ENCODE peak calls at places on chromosome 2, in four cellular contexts. One of them, this sample, is unnamed.
A peak's percentile ranks its signal among the peaks of the same experiment; 100 is the strongest.

GRCh38 chr2:112268547-112268946 is 6.8 kb upstream of the ZC3H6 start:
- DNase-seq in left cardiac atrium: no peak
- DNase-seq in epithelial cell of esophagus: no peak
- DNase-seq in NCI-H1105: no peak
- DNase-seq in this sample: no peak

GRCh38 chr2:9753276-9753600 is 90.0 kb upstream of the TAF1B start:
- DNase-seq in NCI-H1105: no peak
- DNase-seq in epithelial cell of esophagus: peak; percentile 99
- DNase-seq in left cardiac atrium: peak; percentile 76
- DNase-seq in this sample: no peak

GRCh38 chr2:45067859-45068642 is 58.8 kb upstream of the SIX2 start:
- DNase-seq in left cardiac atrium: no peak
- DNase-seq in NCI-H1105: no peak
- DNase-seq in epithelial cell of esophagus: no peak
- DNase-seq in this sample: no peak

GRCh38 chr2:6356127-6356761 is 509.5 kb downstream of the CMPK2 start:
- DNase-seq in left cardiac atrium: no peak
- DNase-seq in epithelial cell of esophagus: no peak
- DNase-seq in NCI-H1105: no peak
- DNase-seq in this sample: no peak

GRCh38 chr2:48725696-48726494 is 29.6 kb downstream of the LHCGR start:
- DNase-seq in left cardiac atrium: no peak
- DNase-seq in NCI-H1105: no peak
- DNase-seq in epithelial cell of esophagus: no peak
- DNase-seq in this sample: no peak

GRCh38 chr2:14543284-14543683 is 89.2 kb upstream of the LRATD1 start:
- DNase-seq in left cardiac atrium: no peak
- DNase-seq in epithelial cell of esophagus: no peak
- DNase-seq in NCI-H1105: no peak
- DNase-seq in this sample: no peak

GRCh38 chr2:149732001-149732685 is 144.6 kb upstream of the MMADHC start:
- DNase-seq in left cardiac atrium: peak; percentile 57
- DNase-seq in NCI-H1105: no peak
- DNase-seq in epithelial cell of esophagus: peak; percentile 94
- DNase-seq in this sample: no peak

GRCh38 chr2:66436546-66436945 is 1.6 kb downstream of the MEIS1 start:
- DNase-seq in epithelial cell of esophagus: no peak
- DNase-seq in left cardiac atrium: no peak
- DNase-seq in NCI-H1105: no peak
- DNase-seq in this sample: no peak

GRCh38 chr2:183248866-183249567 is 124.8 kb downstream of the NUP35 start:
- DNase-seq in NCI-H1105: peak; percentile 13
- DNase-seq in left cardiac atrium: no peak
- DNase-seq in epithelial cell of esophagus: peak; percentile 56
- DNase-seq in this sample: peak; percentile 55

GRCh38 chr2:238263204-238264071 is 23.6 kb upstream of the HES6 start:
- DNase-seq in left cardiac atrium: peak; percentile 92
- DNase-seq in NCI-H1105: peak; percentile 25
- DNase-seq in epithelial cell of esophagus: peak; percentile 84
- DNase-seq in this sample: peak; percentile 66

GRCh38 chr2:101759162-101759561 is 61.7 kb downstream of the MAP4K4 start:
- DNase-seq in left cardiac atrium: no peak
- DNase-seq in NCI-H1105: no peak
- DNase-seq in epithelial cell of esophagus: peak; percentile 87
- DNase-seq in this sample: no peak

GRCh38 chr2:3179626-3180025 is 198.0 kb downstream of the EIPR1 start:
- DNase-seq in left cardiac atrium: no peak
- DNase-seq in NCI-H1105: no peak
- DNase-seq in epithelial cell of esophagus: no peak
- DNase-seq in this sample: no peak

GRCh38 chr2:237101118-237101979 is 15.7 kb downstream of the COPS8 start:
- DNase-seq in epithelial cell of esophagus: no peak
- DNase-seq in NCI-H1105: no peak
- DNase-seq in left cardiac atrium: no peak
- DNase-seq in this sample: no peak

GRCh38 chr2:26532301-26533250 is 54.7 kb upstream of the OTOF start:
- DNase-seq in left cardiac atrium: no peak
- DNase-seq in epithelial cell of esophagus: no peak
- DNase-seq in NCI-H1105: no peak
- DNase-seq in this sample: no peak

GRCh38 chr2:113980946-113981345 is 91.1 kb downstream of the ACTR3 start:
- DNase-seq in NCI-H1105: no peak
- DNase-seq in left cardiac atrium: peak; percentile 41
- DNase-seq in epithelial cell of esophagus: peak; percentile 36
- DNase-seq in this sample: no peak

GRCh38 chr2:120305296-120305695 is 40.6 kb upstream of the INHBB start:
- DNase-seq in NCI-H1105: no peak
- DNase-seq in left cardiac atrium: no peak
- DNase-seq in epithelial cell of esophagus: no peak
- DNase-seq in this sample: no peak

GRCh38 chr2:40240067-40240466 is 211.8 kb downstream of the SLC8A1 start:
- DNase-seq in epithelial cell of esophagus: peak; percentile 86
- DNase-seq in left cardiac atrium: peak; percentile 88
- DNase-seq in NCI-H1105: no peak
- DNase-seq in this sample: no peak

GRCh38 chr2:41828052-41828643 is 219.7 kb upstream of the PKDCC start:
- DNase-seq in left cardiac atrium: no peak
- DNase-seq in epithelial cell of esophagus: no peak
- DNase-seq in NCI-H1105: no peak
- DNase-seq in this sample: no peak

GRCh38 chr2:60530660-60531276 is 22.7 kb downstream of the BCL11A start:
- DNase-seq in left cardiac atrium: peak; percentile 68
- DNase-seq in NCI-H1105: peak; percentile 85
- DNase-seq in epithelial cell of esophagus: peak; percentile 61
- DNase-seq in this sample: peak; percentile 75

GRCh38 chr2:56743807-56744206 is 560.0 kb downstream of the CCDC85A start:
- DNase-seq in epithelial cell of esophagus: no peak
- DNase-seq in NCI-H1105: no peak
- DNase-seq in left cardiac atrium: no peak
- DNase-seq in this sample: no peak

This sample was measured in NCI-H1694.